ENCODE peak calls at places on chromosomes 2 and 18, in five cellular contexts. D is thoracic aorta, O is nephron progenitor cell, Z is coronary artery, T is brain microvascular endothelial cell. C is an unnamed sample.

GRCh38 chr2:109481196-109481555 is 132.6 kb downstream of the SEPTIN10 start:
- DNase-seq in T (no peak), O (no peak), D (no peak), Z (no peak), C (no peak)

GRCh38 chr2:9675369-9676351 is 44.9 kb upstream of the YWHAQ start:
- DNase-seq in O (peak), T (peak), Z (no peak), D (no peak), C (peak)

GRCh38 chr2:48356701-48357322 is 173.1 kb upstream of the STON1 start:
- DNase-seq in T (peak), D (no peak), O (no peak), Z (no peak), C (peak)

GRCh38 chr2:169823996-169824372 is 721 bp downstream of the METTL5 start:
- DNase-seq in Z (no peak), D (no peak), T (no peak), O (no peak), C (no peak)

GRCh38 chr2:219551863-219552381 is 8.1 kb downstream of the TMEM198 start:
- DNase-seq in T (no peak), O (no peak), Z (no peak), D (no peak), C (peak)

GRCh38 chr2:224302952-224303351 is 99.0 kb downstream of the FAM124B start:
- DNase-seq in T (no peak), O (no peak), D (no peak), Z (no peak), C (no peak)

GRCh38 chr18:38007931-38008330 is 442.3 kb upstream of the CELF4 start:
- DNase-seq in Z (no peak), D (no peak), O (no peak), T (peak), C (no peak)

GRCh38 chr2:23699526-23699925 is 227.4 kb downstream of the ATAD2B start:
- DNase-seq in Z (peak), O (no peak), D (no peak), T (no peak), C (no peak)

GRCh38 chr2:128286011-128286721 is 32.5 kb downstream of the HS6ST1 start:
- DNase-seq in D (no peak), O (no peak), Z (no peak), T (no peak), C (no peak)

GRCh38 chr18:51458861-51459260 is 261.4 kb upstream of the MEX3C start:
- DNase-seq in T (no peak), O (no peak), Z (no peak), D (no peak), C (no peak)

GRCh38 chr2:119204525-119204924 is 19.1 kb upstream of the STEAP3 start:
- DNase-seq in D (no peak), O (no peak), T (no peak), Z (no peak), C (no peak)

GRCh38 chr18:22167471-22168151 is 1.8 kb upstream of the GATA6 start:
- DNase-seq in Z (no peak), T (no peak), D (no peak), O (peak), C (peak)

GRCh38 chr2:165524720-165525119 is 55.2 kb downstream of the CSRNP3 start:
- DNase-seq in T (no peak), O (no peak), Z (no peak), D (no peak), C (peak)

GRCh38 chr2:39492095-39492590 is 55.1 kb upstream of the MAP4K3 start:
- DNase-seq in D (no peak), T (peak), Z (no peak), O (no peak), C (peak)

GRCh38 chr2:239805414-239805813 is 219.7 kb downstream of the NDUFA10 start:
- DNase-seq in O (no peak), Z (peak), D (no peak), T (no peak), C (no peak)

GRCh38 chr2:41836944-41837343 is 210.9 kb upstream of the PKDCC start:
- DNase-seq in T (peak), O (peak), Z (no peak), D (no peak), C (peak)

GRCh38 chr2:234691226-234691600 is 194.3 kb upstream of the ARL4C start:
- DNase-seq in Z (no peak), D (no peak), O (no peak), T (no peak), C (no peak)

GRCh38 chr2:218017211-218018053 is 14.6 kb upstream of the TNS1 start:
- DNase-seq in Z (no peak), D (no peak), O (no peak), T (no peak), C (no peak)

GRCh38 chr18:44758821-44759624 is 78.3 kb downstream of the SETBP1 start:
- DNase-seq in Z (no peak), T (no peak), D (no peak), O (no peak), C (no peak)

GRCh38 chr2:177295479-177295878 is 31.0 kb upstream of the NFE2L2 start:
- DNase-seq in O (no peak), Z (no peak), D (no peak), T (no peak), C (peak)

GRCh38 chr2:12501469-12502147 is 215.1 kb upstream of the TRIB2 start:
- DNase-seq in T (no peak), Z (no peak), D (no peak), O (no peak), C (peak)

GRCh38 chr2:67600946-67601345 is 203.8 kb downstream of the ETAA1 start:
- DNase-seq in Z (no peak), T (peak), O (no peak), D (no peak), C (peak)

GRCh38 chr2:226180485-226180884 is 619.1 kb downstream of the IRS1 start:
- DNase-seq in T (no peak), D (no peak), Z (no peak), O (no peak), C (no peak)

GRCh38 chr2:38528008-38528442 is 74.7 kb downstream of the HNRNPLL start:
- DNase-seq in T (peak), Z (no peak), D (no peak), O (peak), C (peak)

GRCh38 chr2:232894251-232894650 is 24.2 kb downstream of the SNORC start:
- DNase-seq in Z (peak), D (no peak), T (no peak), O (no peak), C (no peak)

GRCh38 chr2:238117199-238118154 is 17.3 kb downstream of the ESPNL start:
- DNase-seq in D (no peak), T (no peak), O (no peak), Z (no peak), C (no peak)

GRCh38 chr2:117977696-117978095 is 36.2 kb downstream of the CCDC93 start:
- DNase-seq in T (peak), D (no peak), Z (no peak), O (no peak), C (no peak)

GRCh38 chr2:134739879-134740301 is 21.1 kb upstream of the TMEM163 start:
- DNase-seq in D (no peak), T (no peak), Z (no peak), O (no peak), C (peak)

DNA sequence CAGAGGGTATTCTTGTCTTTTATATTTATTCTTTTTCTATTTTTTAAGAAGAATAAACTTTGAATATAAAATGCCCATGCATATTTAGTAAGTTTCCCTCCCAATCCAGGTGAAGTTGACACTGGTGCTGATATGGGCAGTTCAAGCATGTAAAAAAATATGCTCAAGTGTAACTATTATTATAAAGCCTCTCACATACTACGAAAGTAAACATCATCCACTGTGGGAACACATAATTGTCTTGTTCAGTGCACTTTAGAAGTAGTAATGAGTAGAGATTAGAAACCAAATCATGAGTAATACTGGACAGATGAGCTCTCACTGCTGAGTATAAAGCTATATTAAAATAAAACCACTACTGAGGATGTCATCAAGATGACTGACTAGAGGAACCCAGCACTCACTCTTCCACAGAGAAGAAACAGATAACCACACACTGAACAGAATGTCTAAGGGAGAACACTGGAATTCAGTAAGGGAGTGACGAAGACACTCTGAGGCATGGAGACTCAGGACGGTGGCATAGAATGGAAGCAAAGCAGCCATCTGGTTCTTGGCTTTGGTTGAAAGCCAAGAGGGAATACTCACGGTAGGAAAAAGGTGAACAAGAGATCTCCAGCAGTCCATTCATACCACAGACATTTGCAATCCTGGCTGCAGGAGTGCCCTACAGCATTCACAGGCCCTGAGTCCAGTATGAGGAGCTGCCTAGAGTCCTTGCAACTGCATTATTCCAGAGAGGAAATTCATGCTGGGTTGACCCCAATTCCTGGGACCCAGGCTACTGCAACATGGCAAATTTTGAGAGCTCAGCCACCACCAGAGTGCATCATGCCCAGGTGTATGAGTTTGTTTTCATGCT is 9.5 kb upstream of the FAM110C start:
- DNase-seq in D (no peak), T (no peak), O (no peak), Z (no peak), C (no peak)
- TF ChIP-seq CTCF in D (no peak), T (no peak), O (no peak), Z (no peak), C (no peak)

DNA sequence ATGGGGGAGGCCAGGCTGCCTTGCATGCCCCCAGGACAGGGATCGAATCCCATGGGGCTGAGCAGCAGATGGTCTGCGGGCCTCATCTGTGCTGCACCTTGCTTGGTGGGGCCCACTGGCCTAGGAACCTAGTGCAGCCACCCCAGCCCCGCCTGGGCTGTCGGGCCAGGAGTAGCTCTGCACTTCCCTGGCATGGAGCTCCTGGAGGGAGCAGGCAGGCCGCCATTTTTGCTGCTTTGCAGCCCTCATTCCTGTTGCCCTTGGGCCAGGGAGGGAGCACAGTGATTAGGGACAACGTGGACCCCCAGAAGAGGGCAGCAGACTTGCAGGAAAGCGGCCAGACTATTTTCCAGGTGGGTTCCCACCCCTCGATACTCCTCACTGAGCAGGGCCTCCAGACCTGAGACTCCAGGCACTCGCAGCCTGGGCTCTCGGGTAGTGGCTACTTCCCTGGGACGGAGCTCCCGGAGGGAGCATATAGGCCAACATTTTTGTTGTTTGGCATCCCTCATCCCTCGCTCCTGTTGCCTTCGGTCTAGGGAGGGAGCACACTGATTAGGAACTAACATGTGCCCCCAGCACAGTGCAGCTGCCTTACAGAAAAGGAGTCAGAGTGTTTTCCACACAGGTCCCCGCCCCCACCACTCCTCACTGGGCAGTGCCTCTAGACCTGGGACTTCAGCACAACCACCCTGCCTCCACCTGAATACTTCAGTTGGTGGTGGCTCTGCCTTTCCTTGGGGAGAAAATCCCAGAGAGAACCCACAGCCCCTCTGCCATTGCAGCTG is 99.5 kb downstream of the MAIP1 start:
- DNase-seq in D (no peak), Z (no peak), O (peak), T (no peak), C (no peak)
- TF ChIP-seq CTCF in D (no peak), Z (no peak), O (peak), T (peak), C (peak)

DNA sequence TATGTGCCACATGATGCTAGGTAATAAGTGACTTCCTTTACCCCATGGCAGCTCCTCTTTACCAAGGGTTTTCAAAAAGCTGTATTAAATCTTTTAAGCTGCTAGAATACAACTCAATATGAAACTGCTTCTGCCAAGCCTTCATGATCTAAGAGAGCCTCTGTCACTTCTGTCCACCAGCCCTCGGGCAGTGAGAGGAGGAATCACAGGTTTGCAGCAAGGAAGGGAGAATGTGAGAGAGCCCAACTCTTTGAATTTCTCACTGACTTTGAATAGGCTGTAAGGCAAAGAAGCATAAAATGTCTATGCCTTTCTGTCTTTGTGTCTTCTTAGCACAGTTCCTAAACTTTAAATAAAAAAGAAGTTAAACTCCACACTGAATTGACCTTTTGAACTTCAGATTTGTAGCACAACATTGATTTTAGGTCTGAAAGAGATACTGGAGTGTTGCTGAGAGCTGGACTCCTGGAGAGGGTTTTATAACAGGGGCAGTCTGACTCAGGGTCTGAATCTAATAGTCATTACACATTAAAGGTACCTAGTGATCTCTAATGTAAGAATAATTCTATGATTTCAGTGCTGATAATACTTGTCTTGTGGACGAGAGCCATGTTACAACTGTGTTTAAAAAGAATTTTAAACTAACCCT is 48.1 kb upstream of the SATB2 start:
- DNase-seq in D (no peak), T (no peak), O (no peak), Z (no peak), C (no peak)
- TF ChIP-seq CTCF in D (no peak), T (no peak), O (no peak), Z (no peak), C (no peak)

GRCh38 chr2:101473911-101474751 is 781 bp downstream of the RFX8 start:
- DNase-seq in O (peak), Z (no peak), T (peak), D (no peak), C (peak)
- TF ChIP-seq CTCF in O (no peak), Z (no peak), T (no peak), D (no peak), C (no peak)

GRCh38 chr2:137467246-137467862 is 496.9 kb upstream of the HNMT start:
- DNase-seq in D (no peak), T (peak), Z (no peak), O (peak), C (peak)
- TF ChIP-seq CTCF in D (peak), T (peak), Z (no peak), O (peak), C (peak)

GRCh38 chr18:75314117-75314516 is 103.5 kb downstream of the TSHZ1 start:
- DNase-seq in Z (no peak), O (no peak), D (no peak), T (no peak), C (no peak)
- TF ChIP-seq CTCF in Z (no peak), O (no peak), D (no peak), T (peak), C (no peak)

GRCh38 chr18:25349131-25349925 is 2.6 kb downstream of the ZNF521 start:
- DNase-seq in D (no peak), Z (no peak), T (peak), O (peak), C (peak)
- TF ChIP-seq CTCF in D (no peak), Z (no peak), T (no peak), O (no peak), C (no peak)

GRCh38 chr2:28647682-28648081 is 103.9 kb upstream of the PPP1CB start:
- DNase-seq in Z (no peak), T (no peak), D (no peak), O (no peak), C (no peak)
- TF ChIP-seq CTCF in Z (no peak), T (no peak), D (no peak), O (no peak), C (no peak)

GRCh38 chr2:54706622-54707021 is 16.8 kb upstream of the EML6 start:
- DNase-seq in O (no peak), T (no peak), D (no peak), Z (no peak), C (no peak)

GRCh38 chr2:54710216-54710615 is 13.2 kb upstream of the EML6 start:
- DNase-seq in O (no peak), Z (no peak), T (no peak), D (no peak), C (no peak)

GRCh38 chr2:54712516-54712915 is 10.9 kb upstream of the EML6 start:
- DNase-seq in O (no peak), Z (no peak), D (no peak), T (no peak), C (no peak)

GRCh38 chr2:54709341-54709809 is 14.1 kb upstream of the EML6 start:
- DNase-seq in T (no peak), O (no peak), D (no peak), Z (no peak), C (no peak)

DNA sequence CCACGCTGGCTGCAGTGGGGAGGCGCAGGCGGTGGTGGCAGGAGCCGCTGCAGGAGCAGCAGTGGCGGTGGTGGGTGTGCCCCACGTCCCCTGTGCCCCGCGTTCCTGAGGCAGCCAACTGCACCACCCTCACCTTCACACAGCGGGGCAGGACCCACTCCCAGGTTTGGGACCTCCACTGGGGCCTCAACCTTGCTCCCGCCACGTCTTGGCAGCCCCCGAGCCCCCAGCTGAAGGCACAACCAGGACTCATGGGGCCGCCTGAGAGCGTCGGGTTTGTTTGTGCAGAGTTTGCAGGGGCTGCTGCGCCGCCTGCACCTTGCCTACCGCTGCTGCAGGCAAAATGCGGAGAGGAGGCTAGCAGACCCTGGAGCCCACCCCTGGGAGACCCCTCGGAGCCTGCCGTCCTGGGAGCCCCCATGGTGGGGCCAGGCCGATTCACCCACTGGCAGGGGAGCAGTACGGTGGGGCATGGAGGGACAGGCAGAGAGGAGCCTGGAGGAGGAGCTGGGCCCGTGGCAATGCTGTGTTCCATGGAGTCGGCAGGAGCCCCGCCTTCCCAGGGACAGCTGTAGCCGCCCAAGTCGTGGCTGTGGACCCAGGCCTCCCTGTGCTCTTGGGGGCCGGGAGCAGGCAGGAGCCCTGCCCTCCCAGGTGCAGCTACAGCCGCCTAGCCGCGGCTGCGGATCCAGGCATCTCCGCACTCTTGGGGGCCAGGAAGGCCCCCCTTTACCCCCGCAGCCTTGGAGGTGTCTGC is 14.7 kb upstream of the EML6 start:
- DNase-seq in D (no peak), Z (no peak), T (no peak), O (no peak), C (peak)
- TF ChIP-seq CTCF in D (no peak), Z (no peak), T (peak), O (no peak), C (no peak)